ENCODE peak calls at places on chromosomes 4 and X, in nine cellular contexts. Y is endothelial cell, B is NB4, S is vagina, Z is GM23338, W is WTC11, A is IMR-90, O is fibroblast of pulmonary artery, T is upper lobe of right lung. M is an unnamed sample.

GRCh38 chr4:155079866-155080265 is 128.6 kb upstream of the NPY2R start:
- DNase-seq in A (no peak), T (no peak), O (peak; percentile 69), Z (no peak), W (no peak), S (no peak), B (no peak), Y (no peak), M (no peak)

GRCh38 chr4:8028884-8029568 is 89.4 kb upstream of the AFAP1 start:
- DNase-seq in O (no peak), Y (no peak), Z (no peak), W (no peak), S (no peak), T (no peak), A (no peak), B (no peak), M (no peak)

GRCh38 chrX:8981742-8982141 is 52.2 kb downstream of the FAM9B start:
- DNase-seq in S (no peak), B (no peak), Y (no peak), O (no peak), A (peak; percentile 4), W (no peak), Z (no peak), T (no peak), M (no peak)

GRCh38 chrX:9873952-9874351 is 87.7 kb downstream of the SHROOM2 start:
- DNase-seq in Y (peak; percentile 27), O (peak; percentile 50), Z (peak; percentile 65), T (no peak), B (peak; percentile 59), A (peak; percentile 49), W (peak; percentile 32), S (no peak), M (peak; percentile 28)

GRCh38 chrX:45445745-45446412 is 245.2 kb upstream of the DIPK2B start:
- DNase-seq in T (no peak), A (peak; percentile 76), Y (no peak), O (peak; percentile 73), B (peak; percentile 35), Z (no peak), W (no peak), S (no peak), M (no peak)

GRCh38 chr4:71545168-71545567 is 206.3 kb downstream of the SLC4A4 start:
- DNase-seq in W (no peak), A (peak; percentile 59), T (no peak), O (peak; percentile 7), Y (no peak), Z (no peak), S (no peak), B (no peak), M (no peak)

GRCh38 chr4:33873791-33874190 is 2370.5 kb downstream of the ARAP2 start:
- DNase-seq in B (no peak), T (no peak), Y (no peak), S (no peak), O (no peak), A (no peak), Z (no peak), W (no peak), M (no peak)

GRCh38 chrX:71143508-71143907 is 1.1 kb upstream of the NLGN3 start:
- DNase-seq in Z (no peak), T (no peak), O (peak; percentile 41), Y (no peak), S (no peak), W (no peak), B (no peak), A (peak; percentile 41), M (no peak)

GRCh38 chrX:48083212-48083611 is 11.8 kb upstream of the ZNF630 start:
- DNase-seq in B (peak; percentile 69), T (no peak), A (peak; percentile 34), Z (peak; percentile 60), Y (peak; percentile 41), W (peak; percentile 41), S (no peak), O (peak; percentile 60), M (peak; percentile 52)

GRCh38 chrX:67692246-67692645 is 148.4 kb downstream of the AR start:
- DNase-seq in Z (no peak), O (peak; percentile 41), W (no peak), S (no peak), Y (no peak), B (no peak), A (peak; percentile 16), T (no peak), M (no peak)

GRCh38 chr4:66688674-66689073 is 856.6 kb downstream of the CENPC start:
- DNase-seq in Z (peak; percentile 6), Y (no peak), T (no peak), S (no peak), W (no peak), B (peak; percentile 11), A (peak; percentile 9), O (peak; percentile 71), M (no peak)

GRCh38 chr4:66687393-66687971 is 857.8 kb downstream of the CENPC start:
- DNase-seq in A (no peak), B (no peak), S (no peak), O (no peak), Z (no peak), W (no peak), Y (no peak), T (no peak), M (no peak)

GRCh38 chr4:66694716-66695115 is 850.6 kb downstream of the CENPC start:
- DNase-seq in Z (no peak), Y (no peak), O (no peak), S (no peak), T (no peak), W (no peak), B (no peak), A (no peak), M (no peak)

GRCh38 chr4:66693694-66694093 is 851.6 kb downstream of the CENPC start:
- DNase-seq in W (no peak), T (no peak), Y (no peak), A (no peak), B (no peak), Z (peak; percentile 4), O (peak; percentile 42), S (no peak), M (no peak)

DNA sequence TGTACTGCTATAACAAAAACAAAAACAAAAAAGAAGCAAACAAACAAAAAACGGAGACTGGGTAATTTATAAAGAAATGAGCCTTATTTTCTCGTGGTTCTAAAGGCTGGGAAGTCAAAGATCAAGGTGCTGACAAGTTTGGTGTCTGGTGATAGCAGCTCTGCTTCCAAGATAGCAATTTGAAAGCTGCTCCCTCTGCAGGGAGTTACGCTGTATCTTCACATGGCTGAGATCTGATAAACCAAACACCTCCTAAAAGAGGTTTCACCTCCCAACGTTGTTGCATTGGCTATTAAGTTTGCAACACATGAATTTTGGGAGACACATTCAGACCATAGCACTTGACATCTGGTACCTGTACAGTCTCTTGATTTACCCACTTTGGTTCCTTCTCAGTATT is 854.2 kb downstream of the CENPC start:
- DNase-seq in A (no peak), Z (peak; percentile 47), T (no peak), Y (no peak), W (no peak), S (no peak), O (no peak), B (peak; percentile 1), M (no peak)
- TF ChIP-seq CTCF in A (no peak), Z (peak; percentile 29), T (no peak), Y (no peak), W (no peak), S (no peak), O (no peak), B (no peak), M (no peak)

GRCh38 chrX:119981286-119982070 is 37.9 kb upstream of the NKAP start:
- DNase-seq in A (peak; percentile 5), O (peak; percentile 40), Y (no peak), T (no peak), S (no peak), W (peak; percentile 36), B (peak; percentile 68), Z (peak; percentile 73), M (peak; percentile 31)
- TF ChIP-seq CTCF in A (peak; percentile 44), O (peak; percentile 62), Y (peak; percentile 20), T (peak; percentile 46), S (no peak), W (no peak), B (peak; percentile 59), Z (peak; percentile 69), M (no peak)

DNA sequence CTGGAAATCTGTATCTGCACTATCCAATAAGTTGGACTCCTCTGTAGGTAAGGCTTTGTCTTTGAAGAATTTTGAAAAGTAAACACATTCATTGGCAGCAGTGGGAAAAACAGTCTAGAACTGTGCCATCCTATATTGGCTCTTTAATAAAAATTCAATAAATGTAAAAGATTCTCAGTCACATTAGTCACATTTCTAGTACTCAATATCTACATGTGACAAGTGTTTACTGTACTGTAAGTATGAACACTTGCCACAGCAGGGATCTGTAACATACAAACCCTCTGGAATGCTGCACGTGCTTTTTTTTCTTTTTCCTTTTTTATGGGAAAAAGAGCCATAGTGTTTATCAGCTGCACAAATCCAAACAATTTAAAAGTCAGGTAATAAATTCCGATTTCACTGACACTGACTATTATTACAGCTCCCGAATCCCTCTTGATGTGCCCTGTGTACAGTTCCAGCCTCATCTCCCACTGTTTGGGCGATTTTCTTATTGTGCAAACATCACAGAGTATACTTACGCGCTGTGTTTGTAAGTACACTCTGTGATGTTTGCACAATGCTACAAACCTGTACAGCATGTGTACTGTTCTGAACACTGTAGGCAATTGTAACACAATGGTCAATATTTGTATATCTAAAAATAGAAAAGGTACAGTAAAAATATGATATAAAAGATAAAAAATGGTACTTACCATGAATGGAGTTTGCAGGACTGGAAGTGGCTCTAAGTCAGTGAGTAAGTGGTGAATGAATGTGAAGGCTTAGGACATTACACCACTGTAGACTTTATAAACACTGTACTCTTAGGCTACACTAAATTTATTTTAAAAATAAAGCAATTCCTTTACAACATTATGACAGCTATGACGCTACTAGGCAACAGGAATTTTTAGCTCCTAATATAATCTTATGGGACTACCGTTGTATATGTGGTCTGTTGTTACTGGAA is 8.7 kb downstream of the PYURF start:
- DNase-seq in Z (no peak), S (no peak), B (no peak), W (no peak), T (no peak), O (no peak), A (no peak), Y (no peak), M (no peak)
- TF ChIP-seq CTCF in Z (no peak), S (no peak), B (no peak), W (no peak), T (no peak), O (no peak), A (no peak), Y (no peak), M (no peak)

DNA sequence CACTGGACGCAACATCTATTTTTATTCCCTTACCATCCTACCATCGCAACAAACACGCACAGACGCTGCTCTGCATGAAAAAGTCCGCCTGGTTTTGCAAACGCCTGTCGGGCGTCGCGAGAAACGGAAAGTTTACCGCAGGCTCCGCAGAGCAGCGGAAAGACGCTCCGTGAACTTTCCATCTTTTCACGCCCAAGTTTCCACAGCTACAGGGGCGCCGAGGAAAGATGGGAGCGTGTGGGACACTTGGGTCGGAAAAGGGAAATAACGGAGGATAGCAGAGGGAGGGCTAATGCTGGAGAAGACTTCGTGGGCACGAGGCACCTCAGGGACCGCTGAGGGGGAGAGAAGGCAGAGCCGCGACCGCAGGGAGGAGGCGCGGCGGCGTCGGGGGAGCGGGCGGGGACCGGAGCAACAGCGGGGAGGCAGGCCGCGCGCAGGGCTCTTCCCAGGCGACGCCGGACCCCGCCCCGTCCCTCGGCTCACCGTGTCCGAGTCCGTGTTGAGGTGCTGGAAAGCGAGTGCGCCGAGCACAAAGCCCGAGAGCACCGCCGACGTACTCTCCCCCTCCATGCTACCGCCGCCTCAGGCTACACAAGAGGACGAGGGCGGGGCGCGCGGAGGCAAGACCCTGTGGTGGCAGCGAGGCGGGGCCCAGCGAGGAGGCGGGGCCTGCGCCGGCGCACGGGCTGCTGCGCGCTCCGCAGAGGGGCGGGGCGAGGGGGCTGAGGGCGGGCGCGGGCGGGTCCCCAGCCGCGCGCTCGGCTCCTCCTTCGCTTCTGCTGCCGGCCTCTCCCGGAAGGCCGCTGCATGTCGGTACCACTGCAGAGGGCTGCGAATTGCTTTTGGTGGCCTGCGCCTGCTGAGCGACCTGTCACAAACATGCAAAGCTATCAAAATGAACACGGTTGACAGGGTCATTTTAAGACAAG is at the start of gene ABRAXAS1:
- DNase-seq in W (peak; percentile 94), S (peak; percentile 95), T (peak; percentile 97), O (peak; percentile 92), B (peak; percentile 96), Y (peak; percentile 98), Z (peak; percentile 98), A (peak; percentile 86), M (peak; percentile 89)
- TF ChIP-seq CTCF in W (no peak), S (no peak), T (no peak), O (no peak), B (no peak), Y (no peak), Z (no peak), A (no peak), M (no peak)